ENCODE peak calls at places on chromosome 20, in seven cellular contexts. P is fibroblast of lung, W is thoracic aorta, M is Peyer's patch, D is cardiac muscle cell, S is tibial nerve, J is GM23338. B is an unnamed sample.

GRCh38 chr20:3842332-3842930 is 4.2 kb upstream of the MAVS start:
- DNase-seq in W (no peak), M (peak; percentile 76), D (no peak), J (no peak), S (no peak), P (no peak), B (no peak)

GRCh38 chr20:57941121-57941522 is 231.3 kb upstream of the PMEPA1 start:
- DNase-seq in J (no peak), S (no peak), M (peak; percentile 71), W (no peak), D (no peak), P (no peak), B (no peak)

GRCh38 chr20:4130404-4131189 is 115.2 kb upstream of the RNF24 start:
- DNase-seq in D (no peak), P (peak; percentile 81), J (no peak), W (no peak), S (no peak), M (no peak), B (no peak)

GRCh38 chr20:47464380-47465101 is 37.1 kb upstream of the NCOA3 start:
- DNase-seq in S (peak; percentile 94), D (no peak), M (no peak), W (peak; percentile 87), J (peak; percentile 28), P (peak; percentile 94), B (peak; percentile 85)

GRCh38 chr20:43389839-43390626 is 67.7 kb upstream of the SRSF6 start:
- DNase-seq in S (no peak), J (no peak), P (no peak), W (no peak), D (peak; percentile 8), M (no peak), B (peak; percentile 87)

GRCh38 chr20:1938464-1939269 is 43.5 kb downstream of the SIRPA start:
- DNase-seq in D (no peak), W (no peak), J (no peak), M (no peak), P (no peak), S (no peak), B (no peak)

GRCh38 chr20:24917056-24917455 is 32.0 kb upstream of the CST7 start:
- DNase-seq in P (no peak), W (no peak), J (no peak), S (no peak), M (peak; percentile 42), D (no peak), B (no peak)

GRCh38 chr20:18585134-18585533 is 2.7 kb upstream of the DTD1 start:
- DNase-seq in S (no peak), P (peak; percentile 32), M (no peak), W (no peak), D (no peak), J (peak; percentile 90), B (no peak)

GRCh38 chr20:59771506-59772372 is 161.7 kb downstream of the SYCP2 start:
- DNase-seq in J (no peak), M (peak; percentile 8), W (no peak), D (no peak), S (no peak), P (no peak), B (peak; percentile 34)

GRCh38 chr20:36463212-36464061 is 77.9 kb upstream of the MYL9 start:
- DNase-seq in J (no peak), P (no peak), M (no peak), D (no peak), S (no peak), W (no peak), B (no peak)

GRCh38 chr20:44601801-44602204 is 19.4 kb downstream of the PKIG start:
- DNase-seq in J (no peak), S (peak; percentile 72), P (peak; percentile 88), D (no peak), M (no peak), W (peak; percentile 66), B (no peak)

GRCh38 chr20:45173531-45173930 is 1.2 kb upstream of the PI3 start:
- DNase-seq in W (no peak), J (no peak), D (no peak), P (no peak), S (no peak), M (no peak), B (no peak)

GRCh38 chr20:32315885-32316284 is 38.4 kb downstream of the KIF3B start:
- DNase-seq in S (no peak), J (no peak), W (no peak), M (no peak), D (no peak), P (no peak), B (no peak)
- H3K27ac ChIP-seq in S (no peak overlapping the region), J (no peak overlapping the region), W (no peak overlapping the region), M (no peak overlapping the region), D (no peak overlapping the region), P (no peak overlapping the region), B (no peak overlapping the region)

DNA sequence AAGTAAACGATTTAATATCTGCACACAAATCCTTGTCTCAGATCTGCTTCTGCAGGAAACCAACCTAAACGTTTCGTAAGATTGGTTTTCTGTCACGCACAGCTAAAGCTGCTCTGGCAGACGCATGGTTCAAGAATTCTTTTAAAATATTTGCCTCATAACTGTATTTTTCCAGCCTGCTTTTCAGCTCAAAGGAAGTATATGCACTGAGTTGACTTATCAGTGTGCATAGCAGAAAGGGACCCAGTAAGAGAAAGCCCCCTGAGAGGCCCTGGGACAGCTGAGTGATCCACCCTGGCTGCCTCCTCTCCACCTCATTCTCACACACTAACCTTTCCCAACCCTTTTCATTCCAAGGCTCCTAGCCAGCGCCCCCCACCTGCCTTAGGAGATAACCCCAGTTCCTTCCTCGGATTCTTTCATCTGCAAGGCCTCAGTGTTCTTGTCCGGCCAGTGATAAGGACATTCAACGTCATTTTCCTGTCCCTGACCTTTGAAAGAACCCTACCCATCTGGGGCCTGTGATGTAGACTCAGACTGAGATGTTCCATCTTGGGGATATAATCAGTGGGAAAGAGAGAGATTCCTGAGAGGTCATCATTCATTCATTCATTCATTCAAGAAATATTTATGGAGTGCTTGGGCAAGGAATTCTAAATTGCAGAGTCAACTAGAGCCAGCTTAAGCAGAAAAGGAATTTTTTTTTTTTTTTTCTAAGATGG is 22.4 kb upstream of the SLC9A8 start:
- DNase-seq in D (no peak), M (no peak), W (no peak), S (no peak), J (peak; percentile 60), P (no peak), B (no peak)
- TF ChIP-seq CTCF in D (no peak), M (no peak), W (no peak), S (no peak), J (peak; percentile 11), P (no peak), B (no peak)

GRCh38 chr20:6767536-6768227 is at the start of gene BMP2:
- DNase-seq in D (peak; percentile 91), S (peak; percentile 12), J (peak; percentile 61), M (peak; percentile 81), P (peak; percentile 75), W (no peak), B (peak; percentile 92)
- H3K27ac ChIP-seq in D (peak within 1 kb of the TSS; percentile 93), S (peak within 1 kb of the TSS; percentile 73), J (no peak within 1 kb of the TSS), M (peak within 1 kb of the TSS; percentile 74), P (no peak within 1 kb of the TSS), W (peak within 1 kb of the TSS; percentile 51), B (peak within 1 kb of the TSS; percentile 79)

DNA sequence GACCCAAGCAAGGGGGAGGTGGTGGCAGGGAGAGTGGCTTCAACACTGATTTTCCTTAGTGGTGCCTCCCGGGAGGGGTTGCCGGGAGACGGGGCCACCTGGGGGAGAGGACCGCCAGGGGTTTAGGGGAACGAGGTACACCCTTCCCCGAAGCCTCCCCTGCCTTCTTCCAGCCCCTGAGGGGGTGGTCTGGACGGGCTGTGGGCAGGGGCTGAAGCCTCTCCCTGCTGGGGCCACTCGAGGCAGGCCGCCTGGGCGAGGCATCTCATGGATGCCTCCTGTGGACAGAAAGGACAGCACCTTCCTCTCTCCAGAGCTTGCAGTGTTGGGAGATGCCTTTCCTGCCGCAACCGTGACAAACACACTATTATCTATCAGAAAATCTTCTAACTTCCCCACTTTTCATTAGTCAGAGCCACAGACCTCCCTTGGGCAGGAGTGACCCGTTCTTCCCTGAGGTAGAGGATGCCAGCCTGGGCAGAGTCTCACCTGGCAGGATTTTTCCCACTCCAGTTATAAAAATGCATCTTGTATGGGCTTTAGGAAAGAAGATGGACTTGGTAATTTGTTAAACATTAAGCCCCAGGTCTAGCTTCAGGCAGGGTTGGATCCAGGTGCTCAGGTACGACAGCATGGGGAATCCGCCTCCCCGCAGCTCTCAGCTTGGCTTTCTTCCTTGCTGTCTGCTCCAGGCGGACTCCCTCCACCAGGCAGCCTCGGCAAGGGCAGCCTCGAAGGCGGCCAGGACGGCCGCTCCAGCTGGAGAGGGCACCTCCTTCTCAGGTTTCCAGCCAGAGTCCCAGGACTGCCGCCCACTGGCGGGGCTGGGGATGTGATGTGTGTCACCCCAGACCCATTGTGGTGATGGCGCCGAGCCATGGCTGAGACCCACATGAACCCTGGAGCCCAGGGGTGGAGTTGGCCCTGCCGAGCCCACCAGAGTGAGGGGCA is 11.0 kb downstream of the HRH3 start:
- DNase-seq in J (peak; percentile 76), S (no peak), W (no peak), D (peak; percentile 19), M (no peak), P (no peak), B (peak; percentile 78)
- TF ChIP-seq CTCF in J (peak; percentile 21), S (no peak), W (no peak), D (peak; percentile 14), M (no peak), P (no peak), B (no peak)